ENCODE peak calls at places on chromosomes 5 and 9, in four cellular contexts. F is PC-9, E is MM.1S, L is psoas muscle. Z is an unnamed sample. For H3K36me3, the result is how much of the 10 kb centered on the place peaks cover.

GRCh38 chr5:77168187-77168883 is 42.1 kb upstream of the PDE8B start:
- DNase-seq in L (peak), E (no peak), F (no peak), Z (no peak)

GRCh38 chr5:133897431-133897830 is 71.0 kb downstream of the C5orf15 start:
- DNase-seq in L (no peak), E (peak), F (no peak), Z (no peak)

GRCh38 chr5:135356522-135357318 is 42.3 kb downstream of the MACROH2A1 start:
- DNase-seq in L (peak), F (no peak), E (no peak), Z (no peak)

GRCh38 chr9:137317021-137317978 is 15.2 kb upstream of the NRARP start:
- DNase-seq in F (no peak), E (no peak), L (peak), Z (no peak)

GRCh38 chr5:112228672-112229071 is 190.4 kb downstream of the EPB41L4A start:
- DNase-seq in F (peak), E (no peak), L (peak), Z (no peak)

GRCh38 chr5:115798252-115798651 is 18.2 kb downstream of the CDO1 start:
- DNase-seq in L (no peak), F (no peak), E (no peak), Z (no peak)

GRCh38 chr9:127154390-127155191 is 32.2 kb upstream of the ANGPTL2 start:
- DNase-seq in E (peak), F (no peak), L (peak), Z (no peak)

GRCh38 chr9:88682431-88682831 is 147.5 kb downstream of the NXNL2 start:
- DNase-seq in L (no peak), E (no peak), F (no peak), Z (no peak)

GRCh38 chr9:113513111-113513510 is 49.6 kb downstream of the RGS3 start:
- DNase-seq in E (no peak), L (no peak), F (no peak), Z (no peak)

GRCh38 chr5:173739741-173740140 is 123.3 kb upstream of the BOD1 start:
- DNase-seq in L (no peak), F (no peak), E (no peak), Z (peak)

GRCh38 chr5:150000990-150001659 is 586 bp downstream of the HMGXB3 start:
- DNase-seq in E (peak), F (no peak), L (peak), Z (peak)

GRCh38 chr9:3475300-3476020 is 50.3 kb downstream of the RFX3 start:
- DNase-seq in E (no peak), L (peak), F (no peak), Z (no peak)

GRCh38 chr5:91058575-91058974 is 324.5 kb downstream of the ARRDC3 start:
- DNase-seq in L (no peak), F (peak), E (no peak), Z (peak)

GRCh38 chr9:20040991-20041606 is 252.3 kb upstream of the SLC24A2 start:
- DNase-seq in L (no peak), F (no peak), E (no peak), Z (no peak)

DNA sequence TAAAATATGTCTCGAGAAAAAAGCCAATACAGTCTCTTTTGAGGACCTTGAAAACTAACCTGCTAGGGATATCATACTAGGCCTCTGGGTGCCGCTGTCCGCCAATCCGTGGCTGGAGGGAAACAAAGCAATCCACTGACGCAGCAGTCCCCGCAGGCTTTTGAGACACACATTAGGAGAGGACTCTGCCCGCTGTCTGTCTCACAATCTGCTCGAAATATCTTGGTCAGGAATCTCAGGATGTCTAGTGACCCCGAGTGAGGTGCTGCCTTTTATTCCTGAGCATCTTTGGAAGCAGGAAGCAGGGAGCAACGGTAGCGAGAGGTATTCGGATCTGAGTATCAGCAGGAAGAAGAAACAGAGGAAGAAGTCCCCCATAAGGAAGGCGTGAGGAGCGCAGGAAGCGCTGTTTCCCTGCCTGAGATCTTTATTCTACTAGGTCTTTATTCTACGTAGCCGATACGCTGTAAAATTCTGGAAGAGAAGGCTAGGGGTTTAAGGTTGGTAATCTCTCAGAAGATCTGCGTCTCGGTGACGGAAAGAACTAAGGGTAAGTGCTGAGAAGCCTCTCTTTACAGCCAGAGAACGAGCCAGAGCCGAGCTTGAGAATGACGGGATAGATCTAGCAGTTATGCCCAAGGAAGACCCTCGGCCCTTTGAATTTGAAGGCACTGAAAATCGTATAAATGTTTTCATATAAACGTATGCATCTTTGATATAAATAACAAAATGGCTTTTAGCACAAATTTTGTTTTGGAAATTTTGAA is 4.0 kb upstream of the PCDHGA1 start:
- DNase-seq in E (no peak), L (peak), F (peak), Z (peak)
- H3K36me3 ChIP-seq in E (under half), L (under half), F (under half), Z (under half)

GRCh38 chr9:122246666-122247065 is 17.9 kb upstream of the LHX6 start:
- DNase-seq in E (no peak), F (no peak), L (no peak), Z (no peak)
- H3K36me3 ChIP-seq in E (under half), F (under half), L (under half), Z (under half)

DNA sequence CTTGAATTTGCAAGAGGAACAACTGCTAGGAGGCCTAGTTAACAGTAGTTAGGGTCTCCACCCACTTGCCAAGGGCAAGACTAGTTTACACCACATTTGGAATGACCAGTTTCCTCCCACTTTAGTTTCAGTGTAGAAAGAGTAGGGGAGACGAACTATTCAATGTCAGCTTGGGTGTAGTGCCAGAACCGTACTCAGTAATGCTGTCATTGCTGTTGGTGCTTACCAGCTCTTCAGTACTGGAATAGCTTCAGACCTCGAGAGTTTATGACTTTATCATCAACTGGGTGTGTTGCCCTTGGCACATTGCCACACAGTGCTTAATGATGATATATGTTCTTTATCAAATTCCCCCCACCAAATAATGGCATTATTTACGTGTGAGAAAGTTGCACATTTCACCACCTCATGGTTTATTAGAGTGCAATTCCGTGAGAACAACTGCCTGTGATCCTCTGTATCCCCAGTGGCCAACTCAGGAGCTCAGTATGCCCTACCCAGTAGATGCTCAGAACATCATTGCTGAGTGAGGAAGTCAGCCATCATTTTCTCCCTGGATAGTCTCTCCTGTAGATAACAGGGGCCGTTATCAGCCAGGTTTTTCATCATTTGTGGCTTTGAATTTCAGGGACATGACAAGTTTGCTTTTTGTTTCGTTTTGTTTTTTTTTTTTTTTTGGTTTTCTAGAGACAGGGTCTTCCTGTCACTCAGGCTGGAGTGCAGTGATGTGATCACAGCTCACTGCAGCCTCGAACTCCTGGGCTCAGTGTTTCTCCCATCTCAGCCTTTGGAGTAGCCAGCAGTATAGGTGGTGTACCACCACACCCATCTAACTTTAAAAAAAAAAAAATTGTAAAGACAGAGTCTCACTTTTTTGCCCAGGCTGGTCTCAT is 67.3 kb downstream of the DOCK8 start:
- DNase-seq in L (no peak), F (no peak), E (no peak), Z (no peak)
- H3K36me3 ChIP-seq in L (under half), F (under half), E (under half), Z (under half)

GRCh38 chr5:176906796-176907195 is 7.7 kb upstream of the HK3 start:
- DNase-seq in L (no peak), E (no peak), F (no peak), Z (no peak)

GRCh38 chr5:176902911-176903664 is 3.9 kb upstream of the HK3 start:
- DNase-seq in E (no peak), L (no peak), F (no peak), Z (no peak)

GRCh38 chr5:176906126-176906525 is 7.0 kb upstream of the HK3 start:
- DNase-seq in F (no peak), L (no peak), E (no peak), Z (no peak)

GRCh38 chr5:176902102-176902814 is 3.1 kb upstream of the HK3 start:
- DNase-seq in L (no peak), F (no peak), E (no peak), Z (no peak)

DNA sequence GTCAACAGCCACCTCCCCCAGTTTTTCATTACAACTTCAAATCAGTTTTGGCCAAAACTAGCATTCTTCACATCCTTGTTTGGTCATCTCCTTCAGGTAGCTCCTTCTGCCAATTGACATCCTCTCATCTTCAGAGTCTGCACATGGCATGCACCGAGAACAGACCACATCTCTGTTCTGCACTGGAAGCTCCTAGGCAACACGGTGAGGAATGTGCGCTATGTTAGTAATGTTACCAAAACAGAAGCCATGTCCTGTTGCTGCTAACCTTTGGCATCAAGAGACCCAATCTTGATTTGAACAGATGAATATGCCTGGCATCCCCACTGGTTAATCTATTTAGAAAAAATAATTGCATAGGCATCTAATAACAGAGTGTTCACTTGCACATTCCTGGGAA is 5.1 kb upstream of the HK3 start:
- DNase-seq in L (no peak), F (no peak), E (no peak), Z (no peak)
- H3K36me3 ChIP-seq in L (under half), F (under half), E (under half), Z (under half)

GRCh38 chr9:90872835-90873294 is 71.2 kb downstream of the SYK start:
- DNase-seq in F (no peak), E (no peak), L (no peak), Z (no peak)

GRCh38 chr9:90870646-90871326 is 69.2 kb downstream of the SYK start:
- DNase-seq in E (peak), L (no peak), F (no peak), Z (peak)

GRCh38 chr9:90874194-90874593 is 72.6 kb downstream of the SYK start:
- DNase-seq in L (no peak), F (no peak), E (no peak), Z (no peak)

GRCh38 chr9:90871327-90871935 is 69.8 kb downstream of the SYK start:
- DNase-seq in L (no peak), F (no peak), E (no peak), Z (peak)

DNA sequence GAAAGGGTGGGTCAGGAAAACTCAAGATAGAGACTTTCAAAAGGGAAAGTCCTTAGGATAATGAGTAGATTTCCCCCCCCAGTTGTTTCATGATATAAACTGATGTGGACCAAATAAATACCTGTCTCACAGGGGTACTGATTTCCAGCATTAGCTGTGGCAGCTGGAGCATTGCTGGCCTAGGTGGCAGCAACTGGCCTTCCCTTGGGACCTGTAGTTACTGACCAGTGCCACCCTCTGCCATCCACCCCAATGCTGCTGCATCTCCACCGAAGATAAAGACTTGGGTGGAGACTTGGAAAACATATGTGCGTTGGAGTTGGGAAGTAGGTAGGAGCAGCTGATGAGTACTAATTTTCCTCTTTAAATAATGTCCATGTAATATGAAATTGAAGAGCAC is 71.8 kb downstream of the SYK start:
- DNase-seq in L (no peak), E (no peak), F (no peak), Z (no peak)
- H3K36me3 ChIP-seq in L (under half), E (under half), F (under half), Z (under half)